ENCODE peak calls at places on chromosomes 12 and 14, in ten cellular contexts. One of them, this sample, is unnamed.

GRCh38 chr12:7448099-7448498 is 4.1 kb upstream of the CD163L1 start:
- DNase-seq in OCI-LY7: no peak
- DNase-seq in T-cell: no peak
- DNase-seq in AG08396: no peak
- DNase-seq in AG09319: no peak
- DNase-seq in stimulated activated naive CD8-positive, alpha-beta T cell treated with anti-CD3 and anti-CD28 coated beads, Interleukin-15, amount 100 ng/mL, for 72 hours: no peak
- DNase-seq in prostate gland: no peak
- DNase-seq in GM06990: no peak
- DNase-seq in NCI-H187 treated with DMSO at 0.1 percent for 48 hours: no peak
- DNase-seq in NCI-H1436: no peak
- DNase-seq in this sample: no peak

GRCh38 chr12:47221256-47222023 is 141.7 kb upstream of the AMIGO2 start:
- DNase-seq in prostate gland: no peak
- DNase-seq in T-cell: no peak
- DNase-seq in AG09319: no peak
- DNase-seq in NCI-H187 treated with DMSO at 0.1 percent for 48 hours: no peak
- DNase-seq in OCI-LY7: no peak
- DNase-seq in GM06990: no peak
- DNase-seq in stimulated activated naive CD8-positive, alpha-beta T cell treated with anti-CD3 and anti-CD28 coated beads, Interleukin-15, amount 100 ng/mL, for 72 hours: no peak
- DNase-seq in AG08396: no peak
- DNase-seq in NCI-H1436: no peak
- DNase-seq in this sample: no peak

GRCh38 chr14:101926085-101926484 is 38.3 kb upstream of the DYNC1H1 start:
- DNase-seq in T-cell: no peak
- DNase-seq in OCI-LY7: no peak
- DNase-seq in stimulated activated naive CD8-positive, alpha-beta T cell treated with anti-CD3 and anti-CD28 coated beads, Interleukin-15, amount 100 ng/mL, for 72 hours: no peak
- DNase-seq in prostate gland: no peak
- DNase-seq in AG08396: no peak
- DNase-seq in NCI-H187 treated with DMSO at 0.1 percent for 48 hours: no peak
- DNase-seq in NCI-H1436: no peak
- DNase-seq in GM06990: no peak
- DNase-seq in AG09319: no peak
- DNase-seq in this sample: no peak

GRCh38 chr12:117377758-117378157 is 16.3 kb upstream of the NOS1 start:
- DNase-seq in prostate gland: no peak
- DNase-seq in NCI-H1436: no peak
- DNase-seq in OCI-LY7: peak
- DNase-seq in NCI-H187 treated with DMSO at 0.1 percent for 48 hours: peak
- DNase-seq in AG08396: no peak
- DNase-seq in T-cell: no peak
- DNase-seq in stimulated activated naive CD8-positive, alpha-beta T cell treated with anti-CD3 and anti-CD28 coated beads, Interleukin-15, amount 100 ng/mL, for 72 hours: no peak
- DNase-seq in AG09319: no peak
- DNase-seq in GM06990: no peak
- DNase-seq in this sample: no peak

GRCh38 chr12:122182887-122183587 is at the start of gene LRRC43:
- DNase-seq in GM06990: peak
- DNase-seq in AG08396: peak
- DNase-seq in prostate gland: peak
- DNase-seq in T-cell: peak
- DNase-seq in AG09319: no peak
- DNase-seq in OCI-LY7: no peak
- DNase-seq in NCI-H187 treated with DMSO at 0.1 percent for 48 hours: peak
- DNase-seq in stimulated activated naive CD8-positive, alpha-beta T cell treated with anti-CD3 and anti-CD28 coated beads, Interleukin-15, amount 100 ng/mL, for 72 hours: peak
- DNase-seq in NCI-H1436: peak
- DNase-seq in this sample: peak

GRCh38 chr14:101604935-101605767 is 43.9 kb downstream of the DIO3 start:
- DNase-seq in prostate gland: no peak
- DNase-seq in AG09319: no peak
- DNase-seq in GM06990: no peak
- DNase-seq in T-cell: no peak
- DNase-seq in AG08396: no peak
- DNase-seq in stimulated activated naive CD8-positive, alpha-beta T cell treated with anti-CD3 and anti-CD28 coated beads, Interleukin-15, amount 100 ng/mL, for 72 hours: no peak
- DNase-seq in OCI-LY7: no peak
- DNase-seq in NCI-H1436: no peak
- DNase-seq in NCI-H187 treated with DMSO at 0.1 percent for 48 hours: no peak
- DNase-seq in this sample: no peak

GRCh38 chr12:27521066-27521465 is 2.9 kb upstream of the PPFIBP1 start:
- DNase-seq in GM06990: no peak
- DNase-seq in NCI-H187 treated with DMSO at 0.1 percent for 48 hours: no peak
- DNase-seq in AG08396: peak
- DNase-seq in T-cell: no peak
- DNase-seq in NCI-H1436: no peak
- DNase-seq in stimulated activated naive CD8-positive, alpha-beta T cell treated with anti-CD3 and anti-CD28 coated beads, Interleukin-15, amount 100 ng/mL, for 72 hours: no peak
- DNase-seq in AG09319: no peak
- DNase-seq in prostate gland: no peak
- DNase-seq in OCI-LY7: no peak
- DNase-seq in this sample: no peak

GRCh38 chr12:131129839-131130238 is 176.1 kb downstream of the ADGRD1 start:
- DNase-seq in NCI-H1436: no peak
- DNase-seq in AG09319: no peak
- DNase-seq in GM06990: no peak
- DNase-seq in prostate gland: no peak
- DNase-seq in NCI-H187 treated with DMSO at 0.1 percent for 48 hours: no peak
- DNase-seq in OCI-LY7: no peak
- DNase-seq in T-cell: no peak
- DNase-seq in AG08396: no peak
- DNase-seq in stimulated activated naive CD8-positive, alpha-beta T cell treated with anti-CD3 and anti-CD28 coated beads, Interleukin-15, amount 100 ng/mL, for 72 hours: no peak
- DNase-seq in this sample: no peak

GRCh38 chr14:55028066-55028465 is 1.0 kb downstream of the SOCS4 start:
- DNase-seq in GM06990: no peak
- DNase-seq in NCI-H1436: no peak
- DNase-seq in prostate gland: no peak
- DNase-seq in OCI-LY7: peak
- DNase-seq in stimulated activated naive CD8-positive, alpha-beta T cell treated with anti-CD3 and anti-CD28 coated beads, Interleukin-15, amount 100 ng/mL, for 72 hours: no peak
- DNase-seq in AG09319: no peak
- DNase-seq in AG08396: no peak
- DNase-seq in T-cell: no peak
- DNase-seq in NCI-H187 treated with DMSO at 0.1 percent for 48 hours: no peak
- DNase-seq in this sample: no peak

GRCh38 chr14:30375280-30375892 is 183.6 kb upstream of the G2E3 start:
- DNase-seq in AG09319: peak
- DNase-seq in T-cell: peak
- DNase-seq in AG08396: peak
- DNase-seq in GM06990: peak
- DNase-seq in stimulated activated naive CD8-positive, alpha-beta T cell treated with anti-CD3 and anti-CD28 coated beads, Interleukin-15, amount 100 ng/mL, for 72 hours: peak
- DNase-seq in NCI-H187 treated with DMSO at 0.1 percent for 48 hours: peak
- DNase-seq in NCI-H1436: peak
- DNase-seq in prostate gland: peak
- DNase-seq in OCI-LY7: peak
- DNase-seq in this sample: peak

GRCh38 chr12:51082561-51083139 is 746 bp downstream of the CSRNP2 start:
- DNase-seq in GM06990: no peak
- DNase-seq in AG08396: peak
- DNase-seq in stimulated activated naive CD8-positive, alpha-beta T cell treated with anti-CD3 and anti-CD28 coated beads, Interleukin-15, amount 100 ng/mL, for 72 hours: peak
- DNase-seq in AG09319: no peak
- DNase-seq in prostate gland: peak
- DNase-seq in OCI-LY7: peak
- DNase-seq in NCI-H1436: no peak
- DNase-seq in NCI-H187 treated with DMSO at 0.1 percent for 48 hours: no peak
- DNase-seq in T-cell: peak
- DNase-seq in this sample: no peak

GRCh38 chr12:100163416-100164152 is 20.9 kb upstream of the BLTP3B start:
- DNase-seq in OCI-LY7: no peak
- DNase-seq in AG09319: no peak
- DNase-seq in stimulated activated naive CD8-positive, alpha-beta T cell treated with anti-CD3 and anti-CD28 coated beads, Interleukin-15, amount 100 ng/mL, for 72 hours: peak
- DNase-seq in T-cell: peak
- DNase-seq in NCI-H187 treated with DMSO at 0.1 percent for 48 hours: peak
- DNase-seq in GM06990: peak
- DNase-seq in prostate gland: peak
- DNase-seq in NCI-H1436: peak
- DNase-seq in AG08396: peak
- DNase-seq in this sample: peak

GRCh38 chr12:91127751-91128150 is 16.5 kb upstream of the LUM start:
- DNase-seq in T-cell: no peak
- DNase-seq in prostate gland: no peak
- DNase-seq in stimulated activated naive CD8-positive, alpha-beta T cell treated with anti-CD3 and anti-CD28 coated beads, Interleukin-15, amount 100 ng/mL, for 72 hours: no peak
- DNase-seq in NCI-H1436: no peak
- DNase-seq in GM06990: no peak
- DNase-seq in AG09319: no peak
- DNase-seq in AG08396: no peak
- DNase-seq in NCI-H187 treated with DMSO at 0.1 percent for 48 hours: no peak
- DNase-seq in OCI-LY7: no peak
- DNase-seq in this sample: no peak

GRCh38 chr12:109695961-109696461 is 17.6 kb upstream of the FAM222A start:
- DNase-seq in GM06990: no peak
- DNase-seq in OCI-LY7: no peak
- DNase-seq in T-cell: no peak
- DNase-seq in AG09319: no peak
- DNase-seq in AG08396: no peak
- DNase-seq in stimulated activated naive CD8-positive, alpha-beta T cell treated with anti-CD3 and anti-CD28 coated beads, Interleukin-15, amount 100 ng/mL, for 72 hours: no peak
- DNase-seq in NCI-H187 treated with DMSO at 0.1 percent for 48 hours: no peak
- DNase-seq in prostate gland: peak
- DNase-seq in NCI-H1436: no peak
- DNase-seq in this sample: no peak

GRCh38 chr14:24071836-24072420 is 566 bp downstream of the CPNE6 start:
- DNase-seq in OCI-LY7: no peak
- DNase-seq in GM06990: no peak
- DNase-seq in T-cell: no peak
- DNase-seq in AG08396: no peak
- DNase-seq in AG09319: no peak
- DNase-seq in prostate gland: no peak
- DNase-seq in NCI-H1436: no peak
- DNase-seq in NCI-H187 treated with DMSO at 0.1 percent for 48 hours: no peak
- DNase-seq in stimulated activated naive CD8-positive, alpha-beta T cell treated with anti-CD3 and anti-CD28 coated beads, Interleukin-15, amount 100 ng/mL, for 72 hours: no peak
- DNase-seq in this sample: no peak

GRCh38 chr14:95440496-95440895 is 76.0 kb downstream of the SYNE3 start:
- DNase-seq in T-cell: no peak
- DNase-seq in OCI-LY7: no peak
- DNase-seq in stimulated activated naive CD8-positive, alpha-beta T cell treated with anti-CD3 and anti-CD28 coated beads, Interleukin-15, amount 100 ng/mL, for 72 hours: no peak
- DNase-seq in prostate gland: no peak
- DNase-seq in AG09319: no peak
- DNase-seq in NCI-H187 treated with DMSO at 0.1 percent for 48 hours: no peak
- DNase-seq in NCI-H1436: no peak
- DNase-seq in GM06990: no peak
- DNase-seq in AG08396: no peak
- DNase-seq in this sample: no peak

GRCh38 chr14:51310453-51311074 is 70.5 kb downstream of the TMX1 start:
- DNase-seq in T-cell: no peak
- DNase-seq in GM06990: no peak
- DNase-seq in NCI-H187 treated with DMSO at 0.1 percent for 48 hours: no peak
- DNase-seq in stimulated activated naive CD8-positive, alpha-beta T cell treated with anti-CD3 and anti-CD28 coated beads, Interleukin-15, amount 100 ng/mL, for 72 hours: no peak
- DNase-seq in AG08396: no peak
- DNase-seq in NCI-H1436: no peak
- DNase-seq in AG09319: no peak
- DNase-seq in OCI-LY7: no peak
- DNase-seq in prostate gland: no peak
- DNase-seq in this sample: no peak

GRCh38 chr12:107783406-107784376 is 9.2 kb downstream of the ASCL4 start:
- DNase-seq in NCI-H1436: no peak
- DNase-seq in T-cell: no peak
- DNase-seq in AG09319: no peak
- DNase-seq in AG08396: no peak
- DNase-seq in GM06990: peak
- DNase-seq in OCI-LY7: no peak
- DNase-seq in stimulated activated naive CD8-positive, alpha-beta T cell treated with anti-CD3 and anti-CD28 coated beads, Interleukin-15, amount 100 ng/mL, for 72 hours: no peak
- DNase-seq in NCI-H187 treated with DMSO at 0.1 percent for 48 hours: no peak
- DNase-seq in prostate gland: no peak
- DNase-seq in this sample: no peak

GRCh38 chr12:51887476-51888315 is at the start of gene ANKRD33:
- DNase-seq in T-cell: no peak
- DNase-seq in stimulated activated naive CD8-positive, alpha-beta T cell treated with anti-CD3 and anti-CD28 coated beads, Interleukin-15, amount 100 ng/mL, for 72 hours: no peak
- DNase-seq in NCI-H1436: no peak
- DNase-seq in AG08396: no peak
- DNase-seq in OCI-LY7: no peak
- DNase-seq in GM06990: no peak
- DNase-seq in AG09319: no peak
- DNase-seq in prostate gland: no peak
- DNase-seq in NCI-H187 treated with DMSO at 0.1 percent for 48 hours: no peak
- DNase-seq in this sample: no peak

GRCh38 chr12:47820631-47821345 is 1.1 kb upstream of the HDAC7 start:
- DNase-seq in stimulated activated naive CD8-positive, alpha-beta T cell treated with anti-CD3 and anti-CD28 coated beads, Interleukin-15, amount 100 ng/mL, for 72 hours: no peak
- DNase-seq in AG09319: peak
- DNase-seq in AG08396: peak
- DNase-seq in GM06990: no peak
- DNase-seq in OCI-LY7: no peak
- DNase-seq in T-cell: no peak
- DNase-seq in prostate gland: peak
- DNase-seq in NCI-H1436: no peak
- DNase-seq in NCI-H187 treated with DMSO at 0.1 percent for 48 hours: no peak
- DNase-seq in this sample: no peak

GRCh38 chr14:94341654-94342333 is 18.7 kb upstream of the SERPINA6 start:
- DNase-seq in prostate gland: no peak
- DNase-seq in NCI-H187 treated with DMSO at 0.1 percent for 48 hours: no peak
- DNase-seq in T-cell: no peak
- DNase-seq in AG08396: no peak
- DNase-seq in NCI-H1436: no peak
- DNase-seq in AG09319: no peak
- DNase-seq in OCI-LY7: no peak
- DNase-seq in GM06990: no peak
- DNase-seq in stimulated activated naive CD8-positive, alpha-beta T cell treated with anti-CD3 and anti-CD28 coated beads, Interleukin-15, amount 100 ng/mL, for 72 hours: no peak
- DNase-seq in this sample: no peak

GRCh38 chr12:90048918-90049317 is 340.3 kb upstream of the ATP2B1 start:
- DNase-seq in AG09319: no peak
- DNase-seq in NCI-H187 treated with DMSO at 0.1 percent for 48 hours: no peak
- DNase-seq in T-cell: no peak
- DNase-seq in AG08396: no peak
- DNase-seq in NCI-H1436: no peak
- DNase-seq in stimulated activated naive CD8-positive, alpha-beta T cell treated with anti-CD3 and anti-CD28 coated beads, Interleukin-15, amount 100 ng/mL, for 72 hours: no peak
- DNase-seq in prostate gland: no peak
- DNase-seq in GM06990: no peak
- DNase-seq in OCI-LY7: no peak
- DNase-seq in this sample: no peak

GRCh38 chr14:90349729-90350128 is 18.0 kb upstream of the NRDE2 start:
- DNase-seq in GM06990: peak
- DNase-seq in stimulated activated naive CD8-positive, alpha-beta T cell treated with anti-CD3 and anti-CD28 coated beads, Interleukin-15, amount 100 ng/mL, for 72 hours: no peak
- DNase-seq in NCI-H1436: no peak
- DNase-seq in T-cell: no peak
- DNase-seq in OCI-LY7: no peak
- DNase-seq in AG09319: no peak
- DNase-seq in NCI-H187 treated with DMSO at 0.1 percent for 48 hours: no peak
- DNase-seq in AG08396: no peak
- DNase-seq in prostate gland: no peak
- DNase-seq in this sample: peak

GRCh38 chr14:24806061-24806678 is 172.2 kb upstream of the GZMB start:
- DNase-seq in AG08396: peak
- DNase-seq in NCI-H1436: peak
- DNase-seq in prostate gland: peak
- DNase-seq in T-cell: no peak
- DNase-seq in AG09319: no peak
- DNase-seq in OCI-LY7: peak
- DNase-seq in GM06990: peak
- DNase-seq in stimulated activated naive CD8-positive, alpha-beta T cell treated with anti-CD3 and anti-CD28 coated beads, Interleukin-15, amount 100 ng/mL, for 72 hours: peak
- DNase-seq in NCI-H187 treated with DMSO at 0.1 percent for 48 hours: no peak
- DNase-seq in this sample: peak

GRCh38 chr12:116037941-116038837 is 239.3 kb downstream of the MED13L start:
- DNase-seq in stimulated activated naive CD8-positive, alpha-beta T cell treated with anti-CD3 and anti-CD28 coated beads, Interleukin-15, amount 100 ng/mL, for 72 hours: no peak
- DNase-seq in prostate gland: no peak
- DNase-seq in NCI-H187 treated with DMSO at 0.1 percent for 48 hours: no peak
- DNase-seq in OCI-LY7: no peak
- DNase-seq in AG09319: no peak
- DNase-seq in T-cell: no peak
- DNase-seq in NCI-H1436: no peak
- DNase-seq in GM06990: no peak
- DNase-seq in AG08396: peak
- DNase-seq in this sample: no peak

GRCh38 chr12:103801709-103802585 is 39.1 kb downstream of the NT5DC3 start:
- DNase-seq in OCI-LY7: no peak
- DNase-seq in T-cell: no peak
- DNase-seq in NCI-H1436: no peak
- DNase-seq in NCI-H187 treated with DMSO at 0.1 percent for 48 hours: no peak
- DNase-seq in stimulated activated naive CD8-positive, alpha-beta T cell treated with anti-CD3 and anti-CD28 coated beads, Interleukin-15, amount 100 ng/mL, for 72 hours: no peak
- DNase-seq in prostate gland: no peak
- DNase-seq in AG09319: no peak
- DNase-seq in AG08396: peak
- DNase-seq in GM06990: no peak
- DNase-seq in this sample: no peak

GRCh38 chr14:104893435-104894207 is 28.6 kb downstream of the CEP170B start:
- DNase-seq in OCI-LY7: peak
- DNase-seq in T-cell: no peak
- DNase-seq in GM06990: peak
- DNase-seq in stimulated activated naive CD8-positive, alpha-beta T cell treated with anti-CD3 and anti-CD28 coated beads, Interleukin-15, amount 100 ng/mL, for 72 hours: no peak
- DNase-seq in AG09319: no peak
- DNase-seq in NCI-H187 treated with DMSO at 0.1 percent for 48 hours: no peak
- DNase-seq in prostate gland: peak
- DNase-seq in AG08396: no peak
- DNase-seq in NCI-H1436: no peak
- DNase-seq in this sample: peak

GRCh38 chr12:38507839-38508238 is 191.3 kb downstream of the ALG10B start:
- DNase-seq in OCI-LY7: no peak
- DNase-seq in GM06990: no peak
- DNase-seq in NCI-H1436: no peak
- DNase-seq in AG09319: no peak
- DNase-seq in stimulated activated naive CD8-positive, alpha-beta T cell treated with anti-CD3 and anti-CD28 coated beads, Interleukin-15, amount 100 ng/mL, for 72 hours: no peak
- DNase-seq in AG08396: no peak
- DNase-seq in NCI-H187 treated with DMSO at 0.1 percent for 48 hours: no peak
- DNase-seq in T-cell: no peak
- DNase-seq in prostate gland: no peak
- DNase-seq in this sample: no peak

This sample was measured in GM12891.